ENCODE peak calls at places on chromosomes 4 and X, in ten cellular contexts. One of them, this sample, is unnamed.

GRCh38 chr4:149784018-149784417 is 31.6 kb downstream of the IQCM start:
- DNase-seq in A549: no peak
- DNase-seq in AG10803: no peak
- DNase-seq in cardiac fibroblast: peak
- DNase-seq in fibroblast of the aortic adventitia: peak
- DNase-seq in OCI-LY7: no peak
- DNase-seq in heart right ventricle: no peak
- DNase-seq in lower leg skin: no peak
- DNase-seq in upper lobe of right lung: no peak
- DNase-seq in breast epithelium: no peak
- DNase-seq in this sample: peak

GRCh38 chr4:15682340-15682725 is 706 bp downstream of the FAM200B start:
- DNase-seq in A549: no peak
- DNase-seq in lower leg skin: no peak
- DNase-seq in cardiac fibroblast: peak
- DNase-seq in fibroblast of the aortic adventitia: peak
- DNase-seq in AG10803: peak
- DNase-seq in heart right ventricle: no peak
- DNase-seq in upper lobe of right lung: no peak
- DNase-seq in OCI-LY7: no peak
- DNase-seq in breast epithelium: no peak
- DNase-seq in this sample: peak

GRCh38 chr4:127370495-127371069 is 262.2 kb upstream of the INTU start:
- DNase-seq in lower leg skin: no peak
- DNase-seq in A549: no peak
- DNase-seq in OCI-LY7: no peak
- DNase-seq in cardiac fibroblast: peak
- DNase-seq in AG10803: no peak
- DNase-seq in upper lobe of right lung: peak
- DNase-seq in fibroblast of the aortic adventitia: peak
- DNase-seq in breast epithelium: peak
- DNase-seq in heart right ventricle: peak
- DNase-seq in this sample: peak

GRCh38 chr4:64870558-64870957 is 461.3 kb upstream of the TECRL start:
- DNase-seq in cardiac fibroblast: no peak
- DNase-seq in lower leg skin: no peak
- DNase-seq in upper lobe of right lung: no peak
- DNase-seq in OCI-LY7: no peak
- DNase-seq in heart right ventricle: no peak
- DNase-seq in AG10803: no peak
- DNase-seq in breast epithelium: no peak
- DNase-seq in A549: no peak
- DNase-seq in fibroblast of the aortic adventitia: no peak
- DNase-seq in this sample: no peak

GRCh38 chr4:140257461-140258305 is 103.7 kb upstream of the MAML3 start:
- DNase-seq in A549: no peak
- DNase-seq in cardiac fibroblast: peak
- DNase-seq in OCI-LY7: no peak
- DNase-seq in lower leg skin: no peak
- DNase-seq in breast epithelium: no peak
- DNase-seq in fibroblast of the aortic adventitia: peak
- DNase-seq in heart right ventricle: no peak
- DNase-seq in upper lobe of right lung: no peak
- DNase-seq in AG10803: peak
- DNase-seq in this sample: no peak

GRCh38 chrX:93422693-93423092 is 250.7 kb downstream of the NAP1L3 start:
- DNase-seq in upper lobe of right lung: no peak
- DNase-seq in cardiac fibroblast: peak
- DNase-seq in OCI-LY7: peak
- DNase-seq in lower leg skin: no peak
- DNase-seq in breast epithelium: no peak
- DNase-seq in AG10803: no peak
- DNase-seq in A549: peak
- DNase-seq in heart right ventricle: no peak
- DNase-seq in fibroblast of the aortic adventitia: peak
- DNase-seq in this sample: peak

GRCh38 chrX:109997786-109998452 is 5.0 kb upstream of the TMEM164 start:
- DNase-seq in AG10803: no peak
- DNase-seq in breast epithelium: no peak
- DNase-seq in upper lobe of right lung: no peak
- DNase-seq in heart right ventricle: no peak
- DNase-seq in lower leg skin: no peak
- DNase-seq in OCI-LY7: no peak
- DNase-seq in fibroblast of the aortic adventitia: no peak
- DNase-seq in A549: no peak
- DNase-seq in cardiac fibroblast: no peak
- DNase-seq in this sample: peak

GRCh38 chr4:3041192-3042142 is 32.9 kb downstream of the HTT-AS start:
- DNase-seq in OCI-LY7: peak
- DNase-seq in breast epithelium: no peak
- DNase-seq in heart right ventricle: peak
- DNase-seq in upper lobe of right lung: peak
- DNase-seq in AG10803: peak
- DNase-seq in A549: no peak
- DNase-seq in lower leg skin: peak
- DNase-seq in cardiac fibroblast: peak
- DNase-seq in fibroblast of the aortic adventitia: peak
- DNase-seq in this sample: no peak

GRCh38 chr4:156201050-156201449 is 247.4 kb upstream of the CTSO start:
- DNase-seq in breast epithelium: no peak
- DNase-seq in heart right ventricle: no peak
- DNase-seq in upper lobe of right lung: no peak
- DNase-seq in lower leg skin: no peak
- DNase-seq in cardiac fibroblast: no peak
- DNase-seq in OCI-LY7: no peak
- DNase-seq in AG10803: no peak
- DNase-seq in A549: no peak
- DNase-seq in fibroblast of the aortic adventitia: no peak
- DNase-seq in this sample: no peak

GRCh38 chr4:154490589-154491340 is 834 bp downstream of the DCHS2 start:
- DNase-seq in breast epithelium: no peak
- DNase-seq in fibroblast of the aortic adventitia: no peak
- DNase-seq in AG10803: no peak
- DNase-seq in lower leg skin: no peak
- DNase-seq in heart right ventricle: no peak
- DNase-seq in A549: no peak
- DNase-seq in upper lobe of right lung: no peak
- DNase-seq in cardiac fibroblast: no peak
- DNase-seq in OCI-LY7: no peak
- DNase-seq in this sample: no peak

DNA sequence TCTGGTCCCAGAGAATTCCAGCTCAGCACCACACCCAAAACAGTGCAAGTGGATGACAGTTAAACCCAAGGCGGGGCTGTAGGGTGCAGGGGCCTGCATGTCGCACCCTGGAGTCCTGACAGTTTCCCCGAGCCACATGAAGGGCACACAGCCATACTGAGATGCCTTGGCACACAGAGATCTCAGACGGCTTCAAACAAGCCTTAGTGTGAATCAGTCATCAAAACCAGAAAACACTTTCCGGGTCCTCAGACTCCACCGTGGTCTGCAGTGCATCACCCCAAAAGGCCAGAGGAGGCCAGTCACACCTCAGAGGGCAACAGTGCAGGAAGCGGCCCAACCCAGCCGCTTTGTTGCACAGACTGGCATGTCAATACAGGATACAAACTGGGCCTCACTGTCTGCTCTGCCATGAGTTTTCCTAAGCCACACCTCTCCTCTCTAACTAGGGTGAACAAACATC is 64.6 kb upstream of the ENPP6 start:
- DNase-seq in OCI-LY7: peak
- DNase-seq in upper lobe of right lung: peak
- DNase-seq in cardiac fibroblast: no peak
- DNase-seq in breast epithelium: no peak
- DNase-seq in AG10803: no peak
- DNase-seq in fibroblast of the aortic adventitia: no peak
- DNase-seq in heart right ventricle: no peak
- DNase-seq in A549: no peak
- DNase-seq in lower leg skin: no peak
- DNase-seq in this sample: no peak
- TF ChIP-seq CTCF in OCI-LY7: peak
- TF ChIP-seq CTCF in upper lobe of right lung: peak
- TF ChIP-seq CTCF in cardiac fibroblast: no peak
- TF ChIP-seq CTCF in breast epithelium: no peak
- TF ChIP-seq CTCF in AG10803: no peak
- TF ChIP-seq CTCF in fibroblast of the aortic adventitia: no peak
- TF ChIP-seq CTCF in heart right ventricle: no peak
- TF ChIP-seq CTCF in A549: no peak
- TF ChIP-seq CTCF in lower leg skin: no peak
- TF ChIP-seq CTCF in this sample: no peak

GRCh38 chr4:74463123-74463522 is 18.2 kb downstream of the AREG start:
- DNase-seq in lower leg skin: no peak
- DNase-seq in A549: no peak
- DNase-seq in heart right ventricle: no peak
- DNase-seq in breast epithelium: no peak
- DNase-seq in upper lobe of right lung: no peak
- DNase-seq in OCI-LY7: no peak
- DNase-seq in fibroblast of the aortic adventitia: no peak
- DNase-seq in cardiac fibroblast: no peak
- DNase-seq in AG10803: no peak
- DNase-seq in this sample: no peak

GRCh38 chr4:74466242-74466641 is 21.3 kb downstream of the AREG start:
- DNase-seq in OCI-LY7: no peak
- DNase-seq in cardiac fibroblast: no peak
- DNase-seq in lower leg skin: no peak
- DNase-seq in fibroblast of the aortic adventitia: no peak
- DNase-seq in breast epithelium: no peak
- DNase-seq in AG10803: no peak
- DNase-seq in heart right ventricle: no peak
- DNase-seq in A549: no peak
- DNase-seq in upper lobe of right lung: no peak
- DNase-seq in this sample: no peak

GRCh38 chr4:74460833-74461232 is 15.9 kb downstream of the AREG start:
- DNase-seq in upper lobe of right lung: no peak
- DNase-seq in A549: no peak
- DNase-seq in heart right ventricle: no peak
- DNase-seq in fibroblast of the aortic adventitia: no peak
- DNase-seq in breast epithelium: no peak
- DNase-seq in lower leg skin: no peak
- DNase-seq in OCI-LY7: no peak
- DNase-seq in AG10803: no peak
- DNase-seq in cardiac fibroblast: no peak
- DNase-seq in this sample: no peak

DNA sequence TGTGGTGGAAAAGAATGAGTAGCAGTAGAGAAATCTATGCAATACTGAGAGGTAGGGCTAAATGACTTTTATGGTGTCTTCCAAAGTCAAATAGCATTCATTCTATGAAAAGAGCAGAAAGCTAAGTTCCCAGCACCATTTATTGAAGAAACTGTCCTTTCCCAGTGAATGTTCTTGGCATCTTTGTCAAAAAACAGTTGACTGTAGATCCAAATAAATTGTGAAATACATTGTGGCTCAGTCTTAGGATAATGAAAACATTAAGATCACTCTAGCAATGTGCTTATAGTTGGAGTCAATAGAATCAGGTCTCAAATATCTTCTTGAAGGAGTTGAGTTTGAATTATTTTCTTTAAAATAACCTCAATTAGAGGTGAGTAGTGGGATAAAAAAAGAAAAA is 19.4 kb downstream of the AREG start:
- DNase-seq in cardiac fibroblast: peak
- DNase-seq in fibroblast of the aortic adventitia: no peak
- DNase-seq in breast epithelium: no peak
- DNase-seq in OCI-LY7: no peak
- DNase-seq in lower leg skin: no peak
- DNase-seq in upper lobe of right lung: no peak
- DNase-seq in heart right ventricle: no peak
- DNase-seq in A549: no peak
- DNase-seq in AG10803: no peak
- DNase-seq in this sample: no peak
- H3K4me3 ChIP-seq in cardiac fibroblast: no peak
- H3K4me3 ChIP-seq in fibroblast of the aortic adventitia: no peak
- H3K4me3 ChIP-seq in breast epithelium: no peak
- H3K4me3 ChIP-seq in OCI-LY7: no peak
- H3K4me3 ChIP-seq in lower leg skin: no peak
- H3K4me3 ChIP-seq in upper lobe of right lung: no peak
- H3K4me3 ChIP-seq in heart right ventricle: no peak
- H3K4me3 ChIP-seq in A549: no peak
- H3K4me3 ChIP-seq in AG10803: no peak
- H3K4me3 ChIP-seq in this sample: no peak

GRCh38 chr4:28845158-28845557 is 1875.0 kb upstream of the PCDH7 start:
- DNase-seq in fibroblast of the aortic adventitia: no peak
- DNase-seq in A549: no peak
- DNase-seq in OCI-LY7: no peak
- DNase-seq in upper lobe of right lung: no peak
- DNase-seq in cardiac fibroblast: no peak
- DNase-seq in AG10803: no peak
- DNase-seq in heart right ventricle: no peak
- DNase-seq in breast epithelium: no peak
- DNase-seq in lower leg skin: no peak
- DNase-seq in this sample: no peak

DNA sequence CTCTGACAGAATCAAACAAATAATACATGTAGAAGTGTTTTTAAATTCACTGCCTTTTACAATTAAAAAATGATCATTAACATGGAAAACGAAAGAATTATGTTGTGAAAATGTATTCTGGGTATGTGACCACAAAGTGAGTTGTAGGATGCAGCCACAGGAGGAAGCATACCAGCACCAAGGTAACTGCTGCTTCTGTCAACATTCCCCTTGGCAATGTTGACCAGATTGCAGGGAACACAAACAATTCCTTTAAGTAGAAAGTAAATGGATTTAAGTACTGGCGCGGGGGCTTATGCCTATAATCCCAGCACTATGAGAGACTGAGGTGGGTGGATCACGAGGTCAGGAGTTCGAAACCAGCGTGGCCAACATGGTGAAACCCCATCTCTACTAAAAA is 1877.9 kb upstream of the PCDH7 start:
- DNase-seq in upper lobe of right lung: no peak
- DNase-seq in heart right ventricle: no peak
- DNase-seq in lower leg skin: no peak
- DNase-seq in AG10803: no peak
- DNase-seq in breast epithelium: no peak
- DNase-seq in OCI-LY7: no peak
- DNase-seq in A549: no peak
- DNase-seq in fibroblast of the aortic adventitia: no peak
- DNase-seq in cardiac fibroblast: no peak
- DNase-seq in this sample: no peak
- TF ChIP-seq CTCF in upper lobe of right lung: no peak
- TF ChIP-seq CTCF in heart right ventricle: no peak
- TF ChIP-seq CTCF in lower leg skin: no peak
- TF ChIP-seq CTCF in AG10803: no peak
- TF ChIP-seq CTCF in breast epithelium: no peak
- TF ChIP-seq CTCF in OCI-LY7: no peak
- TF ChIP-seq CTCF in A549: no peak
- TF ChIP-seq CTCF in fibroblast of the aortic adventitia: no peak
- TF ChIP-seq CTCF in cardiac fibroblast: no peak
- TF ChIP-seq CTCF in this sample: no peak

DNA sequence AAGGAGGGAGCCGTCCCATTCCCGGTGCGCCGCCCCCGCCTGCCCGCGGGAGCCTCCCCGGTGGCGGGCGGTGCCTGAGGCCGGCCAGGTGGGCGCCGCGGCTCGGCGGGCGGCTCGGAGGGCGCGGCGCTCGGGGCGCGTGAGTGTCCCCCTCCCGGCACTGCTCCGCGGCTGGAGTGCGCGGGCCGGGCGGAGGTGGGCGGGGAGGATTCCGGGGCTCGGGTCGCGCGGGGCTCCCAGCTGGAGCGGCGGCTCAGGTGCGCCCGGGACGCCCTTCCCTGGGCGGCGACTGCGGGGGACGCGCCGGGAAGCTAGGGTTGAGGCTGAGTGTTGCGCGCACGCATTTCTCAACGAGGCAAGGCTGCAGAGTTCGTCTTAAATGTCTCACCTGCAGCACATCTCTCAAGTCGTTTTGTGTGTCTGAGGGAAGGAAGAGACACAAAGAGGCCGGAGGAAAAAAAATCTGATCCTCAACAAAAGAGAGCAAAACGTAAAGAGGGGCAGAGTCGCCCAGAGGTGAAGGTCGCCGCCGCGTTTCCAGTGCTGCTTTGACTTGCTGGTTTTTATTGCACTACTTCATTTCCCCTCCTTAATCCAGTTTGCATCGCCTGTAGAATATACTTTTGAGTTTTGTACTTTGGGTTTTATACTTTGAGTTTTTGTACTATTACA is 106.7 kb upstream of the STOX2 start:
- DNase-seq in upper lobe of right lung: peak
- DNase-seq in breast epithelium: no peak
- DNase-seq in A549: no peak
- DNase-seq in AG10803: no peak
- DNase-seq in OCI-LY7: no peak
- DNase-seq in cardiac fibroblast: no peak
- DNase-seq in lower leg skin: no peak
- DNase-seq in fibroblast of the aortic adventitia: no peak
- DNase-seq in heart right ventricle: no peak
- DNase-seq in this sample: no peak
- H3K4me3 ChIP-seq in upper lobe of right lung: peak
- H3K4me3 ChIP-seq in breast epithelium: peak
- H3K4me3 ChIP-seq in A549: peak
- H3K4me3 ChIP-seq in AG10803: no peak
- H3K4me3 ChIP-seq in OCI-LY7: no peak
- H3K4me3 ChIP-seq in cardiac fibroblast: no peak
- H3K4me3 ChIP-seq in lower leg skin: peak
- H3K4me3 ChIP-seq in fibroblast of the aortic adventitia: no peak
- H3K4me3 ChIP-seq in heart right ventricle: peak
- H3K4me3 ChIP-seq in this sample: no peak